ENCODE peak calls at places on chromosomes 7 and 10, in five cellular contexts. T is neural progenitor cell, W is cardiac muscle cell, L is fibroblast of pulmonary artery, N is stomach. Z is an unnamed sample.

GRCh38 chr10:124493191-124493936 is 31.7 kb downstream of the LHPP start:
- DNase-seq in T (no peak), W (no peak), L (no peak), N (no peak), Z (no peak)

GRCh38 chr7:121605297-121605640 is 209.2 kb upstream of the FAM3C start:
- DNase-seq in T (no peak), W (peak), L (peak), N (no peak), Z (no peak)

GRCh38 chr10:84214612-84215235 is 10.6 kb downstream of the LRIT2 start:
- DNase-seq in T (peak), W (peak), L (no peak), N (no peak), Z (no peak)

GRCh38 chr10:75744242-75744641 is 312.8 kb downstream of the LRMDA start:
- DNase-seq in T (no peak), W (peak), L (no peak), N (no peak), Z (no peak)

GRCh38 chr7:41711283-41712064 is 8.6 kb upstream of the INHBA start:
- DNase-seq in T (peak), W (peak), L (peak), N (peak), Z (no peak)

GRCh38 chr10:19929466-19930140 is 113.4 kb downstream of the PLXDC2 start:
- DNase-seq in T (no peak), W (peak), L (peak), N (no peak), Z (no peak)

GRCh38 chr7:87057210-87057609 is 2.2 kb downstream of the ELAPOR2 start:
- DNase-seq in T (no peak), W (no peak), L (no peak), N (no peak), Z (no peak)

GRCh38 chr7:158583143-158583542 is 4.5 kb downstream of the PTPRN2 start:
- DNase-seq in T (no peak), W (no peak), L (no peak), N (no peak), Z (no peak)

GRCh38 chr10:86244296-86244695 is 122.3 kb downstream of the GRID1 start:
- DNase-seq in T (no peak), W (no peak), L (no peak), N (no peak), Z (no peak)

GRCh38 chr7:28625446-28625845 is 213.1 kb downstream of the CREB5 start:
- DNase-seq in T (no peak), W (no peak), L (no peak), N (no peak), Z (no peak)

DNA sequence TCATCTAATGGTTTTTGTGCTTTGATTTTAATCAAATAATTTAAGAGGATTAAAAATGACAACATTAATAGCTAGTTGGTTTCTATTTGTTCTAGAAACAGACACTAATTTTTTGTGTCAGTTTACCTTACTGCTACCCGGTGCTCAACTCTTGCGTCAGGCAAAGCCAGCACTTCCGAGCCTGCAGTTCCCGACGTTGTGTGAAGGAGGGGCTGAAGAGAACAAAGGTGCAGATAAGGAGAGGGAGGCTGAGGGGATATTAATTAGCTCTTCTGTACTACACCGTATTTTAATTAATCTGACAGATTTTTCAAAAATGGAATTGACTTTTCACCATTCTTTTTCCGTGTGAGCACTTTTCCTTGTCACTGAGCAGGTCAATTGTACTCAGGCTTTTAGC is 650.4 kb upstream of the MKI67 start:
- DNase-seq in T (peak), W (no peak), L (no peak), N (no peak), Z (no peak)
- TF ChIP-seq CTCF in T (peak), W (no peak), L (no peak), N (no peak), Z (no peak)

DNA sequence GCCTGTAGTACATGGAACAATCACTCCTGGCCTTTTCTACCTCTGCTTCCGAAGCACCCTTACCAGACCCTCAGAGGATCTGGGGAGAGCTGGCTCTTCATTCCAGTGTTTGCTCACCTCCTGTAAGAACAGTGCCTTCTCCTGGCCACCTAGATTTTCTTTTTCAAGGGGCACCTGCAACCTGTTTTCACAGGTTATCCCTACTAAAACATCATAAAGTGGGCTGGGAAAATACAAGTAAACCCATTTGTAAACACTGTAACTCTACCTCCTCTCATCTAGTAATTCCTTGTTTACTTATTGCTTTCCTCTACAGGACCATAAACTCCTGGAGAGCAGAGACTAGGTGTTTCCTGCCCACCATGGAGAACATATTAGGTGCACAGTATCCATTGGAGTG is 1.1 kb downstream of the PIK3AP1 start:
- DNase-seq in T (no peak), W (no peak), L (no peak), N (no peak), Z (no peak)
- TF ChIP-seq CTCF in T (no peak), W (no peak), L (no peak), N (no peak), Z (no peak)

GRCh38 chr10:43362191-43362839 is 9.1 kb upstream of the FXYD4 start:
- DNase-seq in T (peak), W (peak), L (peak), N (peak), Z (peak)
- TF ChIP-seq CTCF in T (peak), W (peak), L (peak), N (no peak), Z (peak)

DNA sequence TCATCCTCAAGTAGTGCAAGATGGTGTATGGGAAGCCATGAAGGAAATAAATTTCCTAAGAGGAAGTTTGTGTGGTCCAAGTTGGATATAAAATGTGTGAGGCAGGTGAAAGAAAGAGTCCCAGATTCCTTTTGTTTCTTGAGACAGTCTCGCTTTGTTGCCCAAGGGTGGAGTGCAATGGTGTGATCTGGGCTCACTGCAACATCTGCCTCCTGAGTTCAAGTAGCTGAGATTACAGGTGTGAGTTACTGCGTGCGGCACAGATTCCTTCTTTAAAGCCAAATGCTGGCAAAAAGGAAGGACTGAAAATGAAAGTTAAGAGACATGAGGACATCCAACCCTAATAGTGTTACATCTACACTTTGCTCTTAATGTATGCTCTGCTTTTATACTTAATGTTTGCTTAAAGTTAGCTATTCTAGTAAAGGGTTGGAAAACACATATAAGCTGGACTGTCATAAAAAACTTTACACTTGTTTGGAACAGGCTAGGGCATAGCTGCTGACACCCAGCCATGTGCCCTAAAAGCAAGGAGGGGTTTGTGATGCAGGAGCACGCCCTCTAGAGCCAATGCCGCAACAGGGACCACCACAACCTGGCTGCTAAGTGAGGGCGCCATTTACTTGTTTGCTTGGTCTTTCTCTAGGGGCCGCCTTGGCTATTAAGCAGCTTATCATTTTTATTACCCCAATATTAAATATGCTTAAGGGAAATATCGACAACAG is 34.5 kb downstream of the CLEC2L start:
- DNase-seq in T (peak), W (no peak), L (no peak), N (no peak), Z (peak)
- TF ChIP-seq CTCF in T (peak), W (no peak), L (no peak), N (no peak), Z (no peak)

GRCh38 chr10:113819989-113820388 is 33.9 kb downstream of the DCLRE1A start:
- DNase-seq in T (no peak), W (no peak), L (no peak), N (no peak), Z (no peak)

GRCh38 chr10:113822174-113822573 is 31.7 kb downstream of the DCLRE1A start:
- DNase-seq in T (no peak), W (no peak), L (no peak), N (no peak), Z (no peak)

GRCh38 chr10:113825791-113826190 is 28.1 kb downstream of the DCLRE1A start:
- DNase-seq in T (no peak), W (no peak), L (no peak), N (no peak), Z (no peak)

GRCh38 chr10:113820507-113820906 is 33.4 kb downstream of the DCLRE1A start:
- DNase-seq in T (peak), W (no peak), L (no peak), N (no peak), Z (no peak)
- TF ChIP-seq CTCF in T (peak), W (no peak), L (no peak), N (no peak), Z (peak)

GRCh38 chr7:46134385-46134784 is 213.3 kb upstream of the IGFBP3 start:
- DNase-seq in T (no peak), W (no peak), L (no peak), N (no peak), Z (no peak)

GRCh38 chr7:46133076-46133475 is 212.0 kb upstream of the IGFBP3 start:
- DNase-seq in T (no peak), W (no peak), L (no peak), N (no peak), Z (no peak)

GRCh38 chr7:46133741-46134140 is 212.7 kb upstream of the IGFBP3 start:
- DNase-seq in T (no peak), W (no peak), L (no peak), N (no peak), Z (no peak)

GRCh38 chr7:46129831-46130230 is 208.8 kb upstream of the IGFBP3 start:
- DNase-seq in T (no peak), W (no peak), L (peak), N (no peak), Z (no peak)

DNA sequence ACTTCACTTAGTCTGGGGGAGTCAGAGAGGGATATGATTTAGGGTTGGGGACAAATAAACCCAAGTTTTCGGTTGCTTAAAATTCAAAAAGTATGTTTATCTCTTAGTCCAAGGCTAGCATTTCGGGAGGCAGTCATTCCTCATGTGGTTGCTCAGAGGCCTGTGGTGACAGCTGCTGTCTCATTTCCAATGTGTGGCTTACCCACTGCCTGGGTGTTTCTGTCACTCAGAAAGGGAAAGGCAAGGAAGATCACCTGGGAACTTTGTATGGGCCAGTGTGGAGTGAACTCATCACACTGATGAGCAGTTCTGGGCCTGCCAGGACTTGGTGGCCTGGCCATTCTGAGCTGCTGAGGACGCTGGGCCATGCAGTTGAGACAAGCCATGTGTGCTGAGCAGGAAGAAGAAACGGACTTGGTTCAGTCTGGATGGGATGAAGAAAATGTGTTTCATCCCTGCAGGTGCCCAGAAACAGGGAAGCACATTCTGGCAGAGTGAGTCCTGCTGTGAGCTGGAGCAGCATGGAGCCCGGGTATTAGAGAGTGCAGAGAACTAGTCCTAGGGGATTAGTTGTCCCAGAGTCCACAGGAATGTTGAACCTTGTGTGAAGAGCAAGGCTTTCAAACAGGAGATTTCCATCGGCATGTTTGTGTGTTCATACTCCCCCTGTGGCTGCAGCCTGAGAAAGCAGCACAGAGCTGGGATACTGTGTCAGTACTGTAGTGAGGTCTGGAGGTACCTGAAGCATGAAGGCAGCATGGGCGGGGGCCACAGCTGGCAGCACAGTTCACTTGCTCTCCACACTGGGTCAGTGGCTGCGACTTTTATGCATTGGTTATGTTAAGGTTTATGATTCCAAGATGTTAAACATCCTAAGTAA is 211.1 kb upstream of the IGFBP3 start:
- DNase-seq in T (peak), W (peak), L (no peak), N (no peak), Z (no peak)
- TF ChIP-seq CTCF in T (peak), W (peak), L (peak), N (no peak), Z (peak)

GRCh38 chr7:127476618-127477017 is 84.1 kb upstream of the ZNF800 start:
- DNase-seq in T (no peak), W (no peak), L (no peak), N (no peak), Z (no peak)
- TF ChIP-seq CTCF in T (no peak), W (no peak), L (no peak), N (no peak), Z (no peak)

DNA sequence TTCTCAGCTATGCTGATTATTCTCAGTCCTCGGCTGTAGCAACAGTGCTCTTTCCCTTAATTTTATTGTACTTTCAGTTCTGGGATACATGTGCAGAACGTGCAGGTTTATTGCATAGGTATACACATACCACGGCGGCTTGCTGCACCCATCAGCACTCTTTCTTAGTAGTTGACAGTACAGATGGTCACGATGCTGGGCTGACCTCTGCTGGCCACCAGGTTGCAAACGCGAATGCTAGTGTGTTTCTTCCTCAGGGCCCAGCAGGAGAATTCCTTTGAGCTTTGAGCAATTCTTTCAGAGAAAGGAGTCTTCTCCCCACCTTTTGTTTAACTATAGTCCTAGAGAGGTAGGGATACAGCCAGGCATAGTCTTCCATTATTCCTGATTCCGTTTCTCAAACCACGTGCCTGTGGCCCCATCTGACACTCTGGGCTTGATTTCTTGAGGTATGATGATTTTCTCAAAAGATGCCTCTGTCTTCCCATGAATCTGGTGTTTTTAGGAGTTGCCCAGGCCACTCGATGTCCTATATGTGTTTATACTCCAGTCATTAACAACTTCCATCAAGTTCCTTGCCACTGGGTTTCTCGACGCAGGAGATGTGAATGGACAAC is 48.9 kb upstream of the CDC14C start:
- DNase-seq in T (peak), W (peak), L (peak), N (no peak), Z (no peak)
- TF ChIP-seq CTCF in T (peak), W (peak), L (peak), N (no peak), Z (peak)

DNA sequence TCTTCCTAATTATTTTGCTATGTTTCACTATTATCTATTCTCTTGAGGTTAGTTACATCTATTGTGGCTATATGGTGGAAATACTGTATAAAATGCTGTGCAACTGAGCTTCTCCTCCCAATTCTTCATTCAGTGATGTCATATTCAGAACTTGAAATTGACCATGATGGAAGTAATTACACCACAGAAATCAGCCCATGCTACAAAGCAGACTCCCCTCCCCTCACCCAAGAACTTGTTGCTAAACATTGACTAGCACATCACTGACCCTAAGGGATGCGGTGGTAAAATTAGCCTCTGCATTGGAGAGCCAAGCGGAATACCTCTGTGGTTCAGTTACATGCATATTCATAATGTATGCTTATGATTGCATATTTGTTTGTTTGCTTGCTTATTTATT is 8.8 kb downstream of the CALD1 start:
- DNase-seq in T (no peak), W (no peak), L (peak), N (no peak), Z (no peak)
- TF ChIP-seq CTCF in T (no peak), W (no peak), L (no peak), N (no peak), Z (no peak)